ENCODE peak calls at places on chromosomes 13 and 19, in four cellular contexts. G is tibial nerve, I is endodermal cell, P is PC-3. D is an unnamed sample.

GRCh38 chr13:94996445-94996844 is 284.1 kb upstream of the SOX21 start:
- DNase-seq in G (no peak), I (peak; percentile 82), P (no peak), D (no peak)

GRCh38 chr13:43785681-43786471 is 896 bp downstream of the ENOX1 start:
- DNase-seq in G (peak; percentile 64), I (peak; percentile 88), P (peak; percentile 48), D (peak; percentile 33)

GRCh38 chr19:7874080-7874856 is at the start of gene PRR36:
- DNase-seq in G (no peak), I (peak; percentile 95), P (peak; percentile 80), D (no peak)

GRCh38 chr13:81686877-81687276 is 1346.0 kb upstream of the SPRY2 start:
- DNase-seq in G (no peak), I (no peak), P (no peak), D (no peak)

GRCh38 chr19:49071860-49072547 is 495 bp downstream of the KCNA7 start:
- DNase-seq in G (no peak), I (peak; percentile 95), P (no peak), D (no peak)

GRCh38 chr19:16161848-16162247 is 11.5 kb downstream of the CIB3 start:
- DNase-seq in G (no peak), I (no peak), P (peak; percentile 93), D (no peak)

GRCh38 chr13:49629196-49629938 is 1.1 kb downstream of the ARL11 start:
- DNase-seq in G (no peak), I (no peak), P (no peak), D (no peak)

GRCh38 chr19:39558623-39559117 is 18.7 kb upstream of the EID2 start:
- DNase-seq in G (no peak), I (no peak), P (no peak), D (no peak)

GRCh38 chr19:38900220-38900629 is 456 bp downstream of the NFKBIB start:
- DNase-seq in G (no peak), I (no peak), P (no peak), D (no peak)

GRCh38 chr19:15432629-15433518 is 14.1 kb upstream of the AKAP8L start:
- DNase-seq in G (peak; percentile 76), I (peak; percentile 96), P (peak; percentile 90), D (peak; percentile 45)

GRCh38 chr19:10601999-10602329 is 14.9 kb upstream of the AP1M2 start:
- DNase-seq in G (no peak), I (no peak), P (no peak), D (no peak)

GRCh38 chr19:45508931-45509691 is 1.8 kb downstream of the VASP start:
- DNase-seq in G (peak; percentile 61), I (peak; percentile 93), P (peak; percentile 57), D (peak; percentile 67)

GRCh38 chr13:29484796-29485195 is 110.7 kb downstream of the SLC7A1 start:
- DNase-seq in G (no peak), I (peak; percentile 24), P (no peak), D (no peak)

GRCh38 chr13:112861876-112862615 is 107.0 kb upstream of the MCF2L start:
- DNase-seq in G (no peak), I (peak; percentile 32), P (no peak), D (no peak)

GRCh38 chr19:10332158-10332964 is 968 bp downstream of the RAVER1 start:
- DNase-seq in G (no peak), I (peak; percentile 60), P (no peak), D (no peak)

GRCh38 chr13:95641291-95641811 is 3.2 kb downstream of the DZIP1 start:
- DNase-seq in G (no peak), I (peak; percentile 74), P (no peak), D (no peak)

GRCh38 chr13:81540777-81541176 is 1199.9 kb upstream of the SPRY2 start:
- DNase-seq in G (no peak), I (no peak), P (peak; percentile 3), D (no peak)

GRCh38 chr13:80664930-80665329 is 324.0 kb upstream of the SPRY2 start:
- DNase-seq in G (no peak), I (no peak), P (no peak), D (no peak)

DNA sequence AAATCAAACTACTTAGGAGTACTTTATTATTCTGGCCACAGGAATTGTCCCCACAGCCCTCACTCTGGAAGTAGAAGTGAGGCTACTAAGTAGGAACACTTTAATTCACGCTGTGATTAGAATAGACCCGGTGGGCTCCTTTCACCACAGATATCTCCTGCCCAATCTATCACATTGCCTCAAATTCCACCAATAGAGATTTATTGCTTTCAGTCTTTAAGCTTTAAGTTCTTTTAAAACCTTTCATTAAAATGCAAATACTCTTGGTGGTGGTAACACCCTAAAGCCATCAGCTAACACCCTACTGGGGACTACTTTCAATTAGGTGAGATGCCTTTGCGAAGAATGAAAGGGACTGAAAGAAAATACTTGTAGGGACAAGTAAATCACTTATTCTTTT is 181.9 kb downstream of the DACH1 start:
- DNase-seq in G (no peak), I (peak; percentile 51), P (no peak), D (no peak)
- H3K4me1 ChIP-seq in G (no peaks in the 10 kb centered on the region), I (no peaks in the 10 kb centered on the region), P (no peaks in the 10 kb centered on the region), D (no peaks in the 10 kb centered on the region)

DNA sequence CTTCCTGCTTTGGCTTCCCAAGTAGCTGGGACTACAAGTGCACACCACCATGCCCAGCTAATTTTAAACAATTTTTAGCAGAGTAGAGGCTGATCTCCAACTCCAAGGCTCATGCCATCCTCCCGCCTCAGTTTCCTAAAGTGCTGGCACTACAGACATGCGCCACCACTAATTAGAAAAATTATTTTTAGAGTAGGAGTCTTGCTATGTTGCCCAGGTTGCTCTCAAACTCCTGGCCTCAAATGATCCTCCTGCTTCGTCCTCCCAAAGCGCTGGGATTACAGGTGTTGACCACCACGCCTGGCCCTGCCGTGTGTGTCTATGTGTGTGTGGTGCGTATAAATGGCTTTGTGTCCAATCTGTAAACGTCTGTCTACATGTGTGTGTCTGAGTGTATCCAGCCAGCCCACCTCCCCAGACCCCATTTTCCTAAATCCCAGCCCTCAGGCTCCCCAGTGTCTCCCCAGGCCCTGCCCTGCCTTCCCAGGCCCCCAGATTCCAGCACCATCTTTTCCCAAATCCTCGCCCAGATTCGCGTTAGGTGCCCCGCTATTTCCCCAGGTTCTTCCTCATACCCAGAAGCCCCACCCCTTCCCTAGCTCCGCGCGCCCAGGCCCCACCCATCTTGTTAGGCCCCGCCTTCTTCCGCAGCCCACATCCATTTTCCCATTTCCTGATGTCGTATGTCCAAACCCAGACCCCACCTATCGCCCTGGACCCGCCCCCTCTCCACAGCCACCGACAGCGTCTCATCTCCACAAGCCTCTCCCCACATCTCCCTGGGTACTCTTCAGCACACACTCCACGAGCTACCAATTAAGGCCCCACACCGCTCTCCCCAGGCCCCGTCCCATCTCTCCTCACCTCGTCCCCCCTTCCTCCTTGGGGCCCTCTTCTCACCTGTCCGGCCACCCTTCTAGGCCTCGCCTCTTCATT is 24.9 kb downstream of the SLC8A2 start:
- DNase-seq in G (no peak), I (peak; percentile 97), P (peak; percentile 16), D (no peak)
- H3K27ac ChIP-seq in G (no peak overlapping the region), I (no peak overlapping the region), P (no peak overlapping the region), D (no peak overlapping the region)

GRCh38 chr13:32035701-32036100 is 4.1 kb downstream of the FRY start:
- DNase-seq in G (no peak), I (no peak), P (no peak), D (no peak)
- H3K4me1 ChIP-seq in G (no peaks in the 10 kb centered on the region), I (no peaks in the 10 kb centered on the region), P (peaks cover 6% of the 10 kb centered on the region), D (peaks cover 52% of the 10 kb centered on the region)

GRCh38 chr13:106916329-106916728 is 348.4 kb upstream of the ARGLU1 start:
- DNase-seq in G (no peak), I (no peak), P (no peak), D (no peak)
- H3K27ac ChIP-seq in G (no peak overlapping the region), I (no peak overlapping the region), P (no peak overlapping the region), D (no peak overlapping the region)

GRCh38 chr19:29610213-29610573 is 4.1 kb downstream of the POP4 start:
- DNase-seq in G (no peak), I (no peak), P (no peak), D (no peak)

GRCh38 chr19:29609636-29610035 is 3.6 kb downstream of the POP4 start:
- DNase-seq in G (no peak), I (no peak), P (no peak), D (no peak)

GRCh38 chr19:29612121-29612520 is 6.0 kb downstream of the POP4 start:
- DNase-seq in G (no peak), I (no peak), P (no peak), D (no peak)

GRCh38 chr19:29612801-29613595 is 6.9 kb downstream of the POP4 start:
- DNase-seq in G (no peak), I (no peak), P (no peak), D (no peak)

GRCh38 chr19:29610574-29611271 is 4.6 kb downstream of the POP4 start:
- DNase-seq in G (peak; percentile 89), I (peak; percentile 97), P (peak; percentile 70), D (peak; percentile 58)
- H3K4me1 ChIP-seq in G (peaks cover 14% of the 10 kb centered on the region), I (peaks cover 4% of the 10 kb centered on the region), P (peaks cover 3% of the 10 kb centered on the region), D (no peaks in the 10 kb centered on the region)

DNA sequence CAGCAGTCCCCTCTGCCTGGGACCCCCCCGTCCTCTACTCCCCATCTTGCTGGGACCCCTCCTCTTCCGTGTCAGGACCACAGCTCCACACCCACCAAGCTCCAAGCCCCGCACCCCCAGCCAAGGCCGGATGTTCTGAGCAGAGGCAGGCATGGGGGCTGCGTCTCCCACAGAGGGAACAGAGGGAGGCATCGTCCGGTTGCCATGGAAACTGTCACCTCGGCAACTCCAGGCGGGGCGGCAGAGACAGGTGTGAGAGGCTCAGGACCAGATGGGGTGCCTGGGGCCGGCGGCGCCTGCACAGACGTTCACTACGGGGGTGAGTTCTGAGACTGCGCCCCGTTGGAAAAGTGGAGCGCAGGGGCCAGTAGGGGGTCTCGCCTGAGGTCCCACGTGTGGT is 5.4 kb downstream of the RNU6-9 start:
- DNase-seq in G (no peak), I (peak; percentile 68), P (no peak), D (no peak)
- H3K27ac ChIP-seq in G (no peak overlapping the region), I (peak overlapping the region; percentile 63), P (no peak overlapping the region), D (no peak overlapping the region)

DNA sequence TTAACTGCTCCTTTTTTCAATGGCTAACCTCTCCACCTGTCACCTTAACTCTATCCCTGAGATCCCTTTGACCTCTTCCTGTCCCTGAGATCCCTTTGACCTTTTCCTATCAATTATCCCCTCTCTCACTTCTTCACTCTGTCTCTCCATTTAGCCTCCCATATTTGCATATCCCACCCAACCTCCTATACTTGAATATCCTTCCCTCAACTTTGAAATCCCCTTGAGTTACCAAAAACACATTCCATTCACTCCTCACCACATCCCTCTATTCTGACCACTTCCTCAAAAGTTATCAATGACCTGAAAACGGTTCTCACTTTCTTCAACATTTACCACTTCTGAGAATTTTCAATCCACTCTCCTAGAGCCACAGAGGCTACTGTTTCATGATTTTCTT is 3.0 kb downstream of the MYCBP2 start:
- DNase-seq in G (no peak), I (no peak), P (no peak), D (no peak)
- H3K4me1 ChIP-seq in G (peaks cover 41% of the 10 kb centered on the region), I (no peaks in the 10 kb centered on the region), P (peaks cover 18% of the 10 kb centered on the region), D (peaks cover 18% of the 10 kb centered on the region)

DNA sequence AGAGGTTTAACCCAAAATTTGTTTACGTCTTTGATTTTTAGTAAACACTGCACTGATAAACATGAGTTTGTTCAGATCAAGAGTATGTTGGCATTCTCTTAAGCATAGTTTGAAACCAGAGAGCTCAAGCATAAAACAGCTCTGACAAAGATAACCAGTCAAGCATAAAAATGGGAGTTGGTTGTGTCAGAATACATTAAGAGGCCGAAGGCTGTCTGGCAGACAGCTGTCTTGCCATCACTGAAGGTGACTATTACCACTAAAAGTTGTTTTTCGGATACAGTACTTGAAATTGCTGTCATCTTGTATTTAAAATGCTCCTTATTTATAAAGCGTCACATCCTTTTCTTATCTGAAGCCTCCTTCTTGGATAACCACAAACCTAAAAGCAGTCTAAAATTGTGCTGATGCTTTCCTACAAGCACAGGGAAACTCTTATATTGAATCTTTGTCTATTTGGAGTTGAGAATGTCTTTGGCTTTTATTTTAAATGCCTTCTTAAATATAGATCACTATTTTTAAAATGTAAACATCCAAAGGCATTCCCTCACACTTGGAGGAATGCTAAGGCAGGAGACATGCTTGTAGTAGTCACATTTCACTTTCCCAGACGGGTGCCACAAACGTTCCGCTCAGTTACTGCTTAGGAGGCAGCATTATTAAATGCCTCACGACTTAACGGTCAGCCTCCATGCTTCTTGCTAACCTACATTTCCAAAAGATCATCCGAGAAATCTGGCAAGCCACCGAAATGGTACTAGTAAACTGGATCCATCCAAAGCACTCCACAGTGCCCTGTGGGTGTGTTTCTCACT is 1.6 kb downstream of the SMAD9 start:
- DNase-seq in G (peak; percentile 18), I (no peak), P (no peak), D (no peak)
- H3K27ac ChIP-seq in G (no peak overlapping the region), I (peak overlapping the region; percentile 3), P (no peak overlapping the region), D (peak overlapping the region; percentile 79)

D was measured in thoracic aorta.